ENCODE peak calls at places on chromosomes 3 and 15, in eight cellular contexts. D, P, E, B, X, S, T and G are unnamed samples.

GRCh38 chr3:28745904-28746617 is 397.4 kb upstream of the AZI2 start:
- DNase-seq in X (no peak), E (no peak), B (no peak), S (no peak), P (no peak), T (no peak), D (no peak), G (no peak)

GRCh38 chr3:13301295-13301987 is 118.7 kb downstream of the NUP210 start:
- DNase-seq in T (peak), E (no peak), D (peak), S (no peak), P (no peak), X (peak), B (no peak), G (peak)

GRCh38 chr3:48634661-48635221 is 520 bp downstream of the SLC26A6 start:
- DNase-seq in P (peak), D (peak), S (no peak), B (peak), T (peak), X (peak), E (peak), G (peak)

GRCh38 chr3:184352149-184352785 is 9.1 kb downstream of the CLCN2 start:
- DNase-seq in S (no peak), X (no peak), E (no peak), B (no peak), T (no peak), D (no peak), P (no peak), G (no peak)

GRCh38 chr15:26981492-26981891 is 10.5 kb downstream of the GABRG3 start:
- DNase-seq in T (no peak), P (no peak), X (no peak), B (no peak), D (no peak), E (no peak), S (no peak), G (peak)

GRCh38 chr15:42267286-42267685 is 5.7 kb upstream of the GANC start:
- DNase-seq in E (no peak), T (no peak), X (no peak), P (no peak), S (no peak), B (no peak), D (no peak), G (no peak)

GRCh38 chr3:169454823-169455222 is 208.7 kb downstream of the MECOM start:
- DNase-seq in S (no peak), D (peak), E (no peak), X (peak), P (no peak), B (no peak), T (no peak), G (no peak)

GRCh38 chr15:70342554-70343548 is 245.1 kb upstream of the TLE3 start:
- DNase-seq in X (no peak), S (no peak), T (no peak), E (no peak), P (no peak), D (no peak), B (no peak), G (no peak)

GRCh38 chr3:157290761-157291160 is 130.8 kb upstream of the CCNL1 start:
- DNase-seq in S (no peak), T (no peak), X (peak), E (no peak), D (peak), P (no peak), B (no peak), G (no peak)

GRCh38 chr15:47861186-47861585 is 143.9 kb downstream of the SEMA6D start:
- DNase-seq in T (no peak), E (no peak), D (no peak), B (no peak), P (no peak), S (no peak), X (no peak), G (no peak)

GRCh38 chr15:62841269-62841628 is 201.3 kb upstream of the TPM1 start:
- DNase-seq in T (no peak), P (no peak), B (no peak), X (peak), S (no peak), E (no peak), D (no peak), G (no peak)

GRCh38 chr3:9399746-9400145 is 2.3 kb downstream of the SETD5 start:
- DNase-seq in X (peak), P (peak), E (peak), S (no peak), T (peak), D (peak), B (peak), G (no peak)

GRCh38 chr3:81214626-81215025 is 546.8 kb downstream of the GBE1 start:
- DNase-seq in S (no peak), P (no peak), B (no peak), T (no peak), X (peak), D (peak), E (no peak), G (no peak)

GRCh38 chr3:167940241-167940640 is 155.5 kb downstream of the GOLIM4 start:
- DNase-seq in P (no peak), T (no peak), B (no peak), E (no peak), X (no peak), D (no peak), S (no peak), G (no peak)

GRCh38 chr3:134369861-134370596 is 4.2 kb downstream of the AMOTL2 start:
- DNase-seq in B (no peak), S (no peak), E (no peak), P (no peak), T (no peak), D (no peak), X (no peak), G (no peak)

GRCh38 chr15:60993008-60993407 is 236.1 kb downstream of the RORA start:
- DNase-seq in T (no peak), B (no peak), X (no peak), D (no peak), P (no peak), E (no peak), S (no peak), G (no peak)

GRCh38 chr3:36923523-36923943 is 21.3 kb downstream of the TRANK1 start:
- DNase-seq in E (no peak), T (no peak), S (no peak), D (no peak), P (no peak), B (no peak), X (no peak), G (no peak)

GRCh38 chr15:80404719-80405553 is 754 bp downstream of the ARNT2 start:
- DNase-seq in T (peak), X (no peak), P (peak), E (peak), S (no peak), D (no peak), B (no peak), G (no peak)

GRCh38 chr15:45180201-45180600 is 7.6 kb downstream of the SHF start:
- DNase-seq in E (no peak), X (no peak), P (no peak), T (peak), S (no peak), B (no peak), D (no peak), G (peak)

GRCh38 chr3:23837691-23838090 is 31.9 kb downstream of the UBE2E1 start:
- DNase-seq in S (no peak), P (no peak), D (no peak), B (no peak), T (no peak), X (no peak), E (no peak), G (no peak)

GRCh38 chr15:74785716-74786032 is 3.8 kb downstream of the CSK start:
- DNase-seq in P (no peak), E (peak), B (peak), T (no peak), S (no peak), D (no peak), X (no peak), G (no peak)

GRCh38 chr3:183215591-183216202 is 37.4 kb upstream of the B3GNT5 start:
- DNase-seq in S (no peak), D (no peak), E (no peak), T (no peak), P (no peak), B (no peak), X (no peak), G (no peak)

GRCh38 chr3:112043621-112044201 is 9.2 kb downstream of the TMPRSS7 start:
- DNase-seq in S (no peak), D (peak), E (peak), X (peak), P (no peak), B (peak), T (peak), G (peak)

GRCh38 chr3:20136231-20136630 is 49.8 kb downstream of the SGO1 start:
- DNase-seq in B (no peak), T (no peak), P (no peak), E (no peak), X (no peak), S (no peak), D (no peak), G (no peak)

GRCh38 chr15:55552926-55553325 is 35.2 kb downstream of the PYGO1 start:
- DNase-seq in B (no peak), P (peak), T (no peak), X (peak), D (peak), E (no peak), S (no peak), G (no peak)

GRCh38 chr3:115877647-115877934 is 254.3 kb downstream of the GAP43 start:
- DNase-seq in D (no peak), P (no peak), S (no peak), T (no peak), X (no peak), B (no peak), E (no peak), G (no peak)

GRCh38 chr3:19866751-19867347 is 67.2 kb downstream of the EFHB start:
- DNase-seq in E (peak), S (no peak), P (no peak), X (peak), B (peak), T (peak), D (peak), G (peak)